ENCODE peak calls at places on chromosome 1, in seven cellular contexts. H is prostate gland, T is left ventricle myocardium inferior, N is AG04450, Q is coronary artery, F is brain microvascular endothelial cell, B is A549. E is an unnamed sample.
A peak's percentile ranks its signal among the peaks of the same experiment; 100 is the strongest.

GRCh38 chr1:86441581-86441980 is 17.6 kb downstream of the CLCA2 start:
- DNase-seq in H (no peak), T (no peak), N (no peak), Q (no peak), F (no peak), B (no peak), E (no peak)

GRCh38 chr1:57142999-57143398 is 177.2 kb upstream of the C8B start:
- DNase-seq in H (no peak), T (no peak), N (no peak), Q (no peak), F (no peak), B (no peak), E (no peak)

GRCh38 chr1:41950820-41951219 is 32.1 kb upstream of the HIVEP3 start:
- DNase-seq in H (no peak), T (no peak), N (no peak), Q (no peak), F (no peak), B (no peak), E (no peak)

GRCh38 chr1:87968259-87968955 is 639.7 kb downstream of the LMO4 start:
- DNase-seq in H (no peak), T (peak; percentile 41), N (no peak), Q (peak; percentile 78), F (peak; percentile 65), B (no peak), E (no peak)

GRCh38 chr1:195761102-195761501 is 847.1 kb downstream of the KCNT2 start:
- DNase-seq in H (no peak), T (no peak), N (no peak), Q (no peak), F (no peak), B (no peak), E (no peak)

GRCh38 chr1:152842556-152842955 is at the start of gene LCE6A:
- DNase-seq in H (no peak), T (no peak), N (no peak), Q (no peak), F (no peak), B (no peak), E (no peak)

GRCh38 chr1:16980473-16981268 is at the start of gene MFAP2:
- DNase-seq in H (no peak), T (no peak), N (no peak), Q (no peak), F (no peak), B (no peak), E (no peak)

GRCh38 chr1:77824083-77824482 is 44.6 kb downstream of the MIGA1 start:
- DNase-seq in H (no peak), T (no peak), N (no peak), Q (no peak), F (peak; percentile 51), B (no peak), E (no peak)

GRCh38 chr1:208335386-208335785 is 91.2 kb upstream of the PLXNA2 start:
- DNase-seq in H (no peak), T (no peak), N (no peak), Q (no peak), F (no peak), B (no peak), E (no peak)

GRCh38 chr1:30037251-30038118 is 685.9 kb downstream of the MATN1 start:
- DNase-seq in H (no peak), T (no peak), N (no peak), Q (no peak), F (no peak), B (no peak), E (no peak)

GRCh38 chr1:74193908-74194307 is 4.1 kb downstream of the LRRIQ3 start:
- DNase-seq in H (no peak), T (no peak), N (peak; percentile 34), Q (no peak), F (peak; percentile 45), B (no peak), E (no peak)

GRCh38 chr1:185595835-185596667 is 138.1 kb upstream of the HMCN1 start:
- DNase-seq in H (no peak), T (no peak), N (peak; percentile 6), Q (no peak), F (peak; percentile 44), B (peak; percentile 58), E (no peak)
- TF ChIP-seq CTCF in H (peak; percentile 20), T (peak; percentile 56), N (peak; percentile 83), Q (no peak), F (peak; percentile 88), B (peak; percentile 58), E (peak; percentile 81)

DNA sequence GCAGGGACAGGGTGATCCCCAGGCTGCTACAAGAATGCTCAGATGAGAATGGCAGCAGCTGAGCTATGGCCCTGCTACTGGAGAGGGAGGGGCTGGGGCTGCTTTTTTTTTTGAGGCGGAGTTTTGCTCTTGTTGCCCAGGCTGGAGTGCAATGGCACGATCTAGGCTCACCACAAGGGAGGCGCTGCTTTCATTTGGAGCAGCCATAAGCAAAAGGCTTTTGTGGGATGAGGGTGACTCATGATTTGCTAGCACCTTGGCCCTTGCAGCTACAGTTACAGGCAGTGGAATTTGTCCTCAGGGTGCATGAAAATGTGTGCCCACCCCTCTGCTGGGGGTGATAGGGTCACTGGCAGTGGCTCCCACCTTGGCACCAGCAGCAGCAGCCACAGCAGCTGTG is 32.4 kb upstream of the CYP4A22 start:
- DNase-seq in H (no peak), T (no peak), N (no peak), Q (no peak), F (no peak), B (no peak), E (no peak)
- TF ChIP-seq CTCF in H (no peak), T (no peak), N (no peak), Q (no peak), F (no peak), B (no peak), E (no peak)

DNA sequence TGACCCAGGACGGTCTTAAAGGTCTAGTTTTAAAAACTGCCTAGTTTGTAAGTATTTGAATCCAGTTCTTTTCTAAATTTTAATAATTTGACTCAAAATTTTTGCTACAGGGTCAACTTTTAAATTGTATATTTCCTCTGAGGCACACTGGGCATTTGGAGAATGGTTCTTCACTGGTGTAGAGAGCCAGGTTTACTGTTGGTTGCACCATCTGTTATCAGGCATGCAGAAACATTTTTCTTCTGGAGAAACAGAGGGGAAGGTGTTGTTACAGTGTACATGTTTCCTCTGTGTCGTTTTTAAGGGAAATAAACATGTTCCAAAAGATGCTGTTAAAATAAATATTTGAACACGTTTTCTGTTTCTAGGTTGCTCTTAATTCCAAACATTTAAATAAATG is 39.0 kb upstream of the RWDD3 start:
- DNase-seq in H (no peak), T (no peak), N (no peak), Q (no peak), F (no peak), B (no peak), E (no peak)
- TF ChIP-seq CTCF in H (no peak), T (no peak), N (no peak), Q (no peak), F (no peak), B (no peak), E (no peak)

DNA sequence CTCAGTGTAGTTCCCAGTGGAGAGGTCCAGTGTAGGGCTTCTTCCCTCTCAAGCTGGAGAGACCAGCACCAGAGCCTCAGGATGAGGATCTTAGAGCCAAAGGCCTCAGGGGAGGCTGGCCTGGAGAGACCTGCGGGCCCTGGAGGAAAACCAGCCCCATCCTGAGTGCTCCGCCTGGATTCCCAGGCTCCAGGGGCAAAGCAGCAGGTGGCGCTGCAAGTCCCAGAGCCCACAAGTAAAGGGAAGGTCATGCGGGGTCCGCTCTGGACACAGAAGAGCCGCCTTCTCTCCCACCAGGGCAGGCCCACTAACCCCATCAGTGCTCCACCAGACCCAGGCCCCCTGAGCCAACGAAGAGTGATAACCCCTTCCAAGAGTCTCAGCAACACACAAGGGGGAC is 22.7 kb downstream of the PGBD5 start:
- DNase-seq in H (no peak), T (no peak), N (no peak), Q (peak; percentile 29), F (no peak), B (no peak), E (no peak)
- TF ChIP-seq CTCF in H (no peak), T (no peak), N (no peak), Q (no peak), F (no peak), B (no peak), E (no peak)